ENCODE peak calls at places on chromosomes 7 and 10, in five cellular contexts. X, J, D, P and K are unnamed samples.

GRCh38 chr10:11605807-11606408 is 5.5 kb downstream of the USP6NL start:
- DNase-seq in X (no peak), J (no peak), D (no peak), P (peak), K (no peak)

GRCh38 chr10:13831711-13832110 is 244.9 kb downstream of the PRPF18 start:
- DNase-seq in X (no peak), J (no peak), D (no peak), P (peak), K (no peak)

GRCh38 chr10:287814-288213 is 152.6 kb downstream of the ZMYND11 start:
- DNase-seq in X (no peak), J (no peak), D (peak), P (peak), K (no peak)

GRCh38 chr7:70215491-70215890 is 617.2 kb downstream of the AUTS2 start:
- DNase-seq in X (peak), J (no peak), D (no peak), P (no peak), K (no peak)

GRCh38 chr10:132374176-132374575 is 22.8 kb upstream of the PWWP2B start:
- DNase-seq in X (no peak), J (no peak), D (no peak), P (no peak), K (no peak)

GRCh38 chr10:70254795-70255328 is 21.6 kb upstream of the PPA1 start:
- DNase-seq in X (no peak), J (no peak), D (no peak), P (no peak), K (no peak)

GRCh38 chr7:137753067-137753466 is 93.7 kb downstream of the DGKI start:
- DNase-seq in X (no peak), J (no peak), D (no peak), P (no peak), K (peak)

GRCh38 chr7:158113321-158114025 is 474.1 kb downstream of the PTPRN2 start:
- DNase-seq in X (no peak), J (no peak), D (no peak), P (no peak), K (no peak)

GRCh38 chr10:133004478-133004877 is 62.1 kb upstream of the CFAP46 start:
- DNase-seq in X (no peak), J (no peak), D (no peak), P (no peak), K (no peak)

GRCh38 chr7:127392182-127392565 is 334 bp downstream of the ZNF800 start:
- DNase-seq in X (peak), J (peak), D (peak), P (peak), K (peak)

GRCh38 chr7:157011333-157012112 is 1.1 kb upstream of the MNX1 start:
- DNase-seq in X (no peak), J (no peak), D (no peak), P (no peak), K (peak)

GRCh38 chr10:100446130-100446761 is 16.6 kb upstream of the WNT8B start:
- DNase-seq in X (no peak), J (no peak), D (no peak), P (no peak), K (peak)

GRCh38 chr7:44103941-44104879 is at the start of gene AEBP1:
- DNase-seq in X (peak), J (peak), D (peak), P (peak), K (peak)

GRCh38 chr7:128200376-128200775 is 40.7 kb upstream of the LEP start:
- DNase-seq in X (no peak), J (no peak), D (no peak), P (no peak), K (peak)

GRCh38 chr10:90966146-90966545 is 45.3 kb upstream of the ANKRD1 start:
- DNase-seq in X (no peak), J (no peak), D (no peak), P (no peak), K (no peak)

GRCh38 chr7:13687500-13687899 is 302.0 kb downstream of the ETV1 start:
- DNase-seq in X (no peak), J (no peak), D (no peak), P (no peak), K (no peak)

GRCh38 chr7:96238474-96238873 is 83.4 kb downstream of the SLC25A13 start:
- DNase-seq in X (no peak), J (peak), D (peak), P (no peak), K (no peak)

GRCh38 chr7:137951700-137952099 is 50.2 kb downstream of the CREB3L2 start:
- DNase-seq in X (no peak), J (no peak), D (no peak), P (no peak), K (no peak)

GRCh38 chr10:132296671-132297443 is 10.9 kb downstream of the STK32C start:
- DNase-seq in X (no peak), J (no peak), D (no peak), P (no peak), K (no peak)

GRCh38 chr10:119352042-119352441 is 144.7 kb downstream of the GRK5 start:
- DNase-seq in X (no peak), J (no peak), D (no peak), P (no peak), K (no peak)
- TF ChIP-seq CTCF in X (no peak), J (no peak), D (no peak), P (no peak), K (peak)

DNA sequence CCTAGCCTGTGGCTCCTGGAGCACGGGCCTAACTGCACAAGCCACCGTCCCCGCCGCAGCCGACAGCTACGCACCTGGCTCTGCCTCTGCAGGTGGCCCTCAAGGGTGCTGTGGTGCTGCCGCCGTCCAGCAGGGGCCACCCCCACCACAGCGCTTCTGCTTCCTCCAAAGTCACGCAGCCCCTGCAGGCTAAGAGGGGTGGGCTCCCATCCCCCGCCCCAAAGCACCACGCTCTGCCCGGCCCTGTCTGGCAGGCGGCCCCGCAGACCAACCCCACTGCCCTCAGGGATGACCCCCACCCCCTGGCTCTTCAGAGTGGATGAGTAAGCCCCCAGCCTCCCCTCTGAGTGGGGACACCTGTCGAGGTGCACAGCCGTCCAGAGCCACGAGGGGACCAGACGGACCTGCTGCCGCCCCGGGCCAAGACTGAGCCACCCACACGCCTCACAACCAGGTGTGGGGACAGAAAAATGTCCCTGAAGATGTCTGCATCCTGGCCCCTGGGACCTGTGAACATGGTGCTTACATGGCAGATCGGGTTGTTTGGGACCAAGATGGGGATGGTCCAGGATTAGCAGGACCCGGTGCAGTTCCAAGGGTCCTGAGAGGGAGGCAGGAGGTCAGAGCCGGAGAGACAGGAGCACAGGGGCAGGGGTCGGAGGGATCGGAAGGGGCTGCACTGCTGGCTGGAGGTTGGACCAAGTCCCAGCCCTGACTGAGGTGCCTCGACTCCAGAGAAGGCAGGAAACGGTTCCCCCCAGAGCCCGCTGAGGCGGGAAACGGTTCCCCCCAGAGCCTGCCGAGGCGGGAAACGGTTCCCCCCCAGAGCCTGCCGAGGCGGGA is 9.0 kb upstream of the ADAP1 start:
- DNase-seq in X (no peak), J (no peak), D (no peak), P (no peak), K (no peak)
- TF ChIP-seq CTCF in X (no peak), J (no peak), D (no peak), P (no peak), K (peak)

GRCh38 chr10:43355749-43356371 is 15.6 kb upstream of the FXYD4 start:
- DNase-seq in X (no peak), J (no peak), D (peak), P (no peak), K (no peak)

GRCh38 chr10:43362191-43362839 is 9.1 kb upstream of the FXYD4 start:
- DNase-seq in X (peak), J (peak), D (peak), P (peak), K (no peak)

GRCh38 chr10:43360086-43360485 is 11.3 kb upstream of the FXYD4 start:
- DNase-seq in X (no peak), J (no peak), D (no peak), P (no peak), K (no peak)

GRCh38 chr10:43361532-43362190 is 9.8 kb upstream of the FXYD4 start:
- DNase-seq in X (no peak), J (no peak), D (no peak), P (no peak), K (no peak)
- TF ChIP-seq CTCF in X (no peak), J (no peak), D (no peak), P (no peak), K (no peak)

GRCh38 chr7:34275629-34276028 is 370.3 kb downstream of the BMPER start:
- DNase-seq in X (no peak), J (no peak), D (no peak), P (no peak), K (no peak)

GRCh38 chr7:34277016-34277800 is 371.9 kb downstream of the BMPER start:
- DNase-seq in X (peak), J (no peak), D (peak), P (peak), K (no peak)

GRCh38 chr7:34277801-34278195 is 372.5 kb downstream of the BMPER start:
- DNase-seq in X (peak), J (no peak), D (no peak), P (peak), K (no peak)

GRCh38 chr7:34282271-34282670 is 375.7 kb upstream of the NPSR1 start:
- DNase-seq in X (peak), J (no peak), D (no peak), P (peak), K (no peak)

GRCh38 chr7:34281260-34281659 is 375.9 kb downstream of the BMPER start:
- DNase-seq in X (peak), J (no peak), D (peak), P (no peak), K (peak)
- TF ChIP-seq CTCF in X (peak), J (no peak), D (peak), P (no peak), K (peak)

GRCh38 chr7:90313908-90314307 is 7.2 kb downstream of the FAM237B start:
- DNase-seq in X (no peak), J (no peak), D (no peak), P (no peak), K (no peak)

GRCh38 chr7:90311185-90311584 is 9.9 kb downstream of the FAM237B start:
- DNase-seq in X (no peak), J (no peak), D (no peak), P (no peak), K (no peak)

GRCh38 chr7:90309872-90310271 is 11.2 kb downstream of the FAM237B start:
- DNase-seq in X (no peak), J (no peak), D (no peak), P (no peak), K (no peak)

GRCh38 chr7:90312745-90313144 is 8.4 kb downstream of the FAM237B start:
- DNase-seq in X (peak), J (no peak), D (peak), P (peak), K (no peak)
- TF ChIP-seq CTCF in X (peak), J (no peak), D (peak), P (peak), K (peak)